ENCODE peak calls at places on chromosomes 2 and 18, in seven cellular contexts. D is HepG2, U is uterus, Y is body of pancreas, T is transverse colon, P is Peyer's patch, N is sigmoid colon. C is an unnamed sample.

GRCh38 chr2:220892018-220892634 is 680.0 kb downstream of the EPHA4 start:
- DNase-seq in D (no peak), P (no peak), T (no peak), Y (no peak), U (no peak), N (no peak), C (no peak)

GRCh38 chr2:63888490-63889402 is 47.0 kb downstream of the UGP2 start:
- DNase-seq in T (peak; percentile 32), D (peak; percentile 65), N (no peak), U (peak; percentile 22), Y (peak; percentile 67), P (peak; percentile 21), C (peak; percentile 12)

GRCh38 chr18:37453754-37454153 is 111.8 kb downstream of the CELF4 start:
- DNase-seq in P (no peak), N (no peak), D (no peak), U (peak; percentile 28), Y (no peak), T (no peak), C (no peak)

GRCh38 chr18:58223717-58224424 is 179.8 kb downstream of the NEDD4L start:
- DNase-seq in N (no peak), P (no peak), D (peak; percentile 81), T (peak; percentile 66), U (no peak), Y (peak; percentile 87), C (no peak)

GRCh38 chr2:63817382-63817781 is 24.3 kb upstream of the UGP2 start:
- DNase-seq in P (no peak), D (no peak), N (no peak), U (no peak), T (no peak), Y (no peak), C (no peak)

GRCh38 chr18:49597152-49597551 is 35.3 kb downstream of the LIPG start:
- DNase-seq in P (no peak), Y (peak; percentile 31), D (no peak), N (no peak), U (no peak), T (no peak), C (no peak)

GRCh38 chr2:1518501-1518821 is 105.2 kb downstream of the TPO start:
- DNase-seq in U (no peak), T (no peak), D (no peak), Y (no peak), N (no peak), P (no peak), C (no peak)

GRCh38 chr2:171143670-171144062 is 17.0 kb downstream of the TLK1 start:
- DNase-seq in P (no peak), T (no peak), N (no peak), U (no peak), D (no peak), Y (no peak), C (no peak)

GRCh38 chr2:59458862-59459261 is 1094.6 kb downstream of the BCL11A start:
- DNase-seq in T (no peak), U (no peak), P (no peak), N (no peak), D (no peak), Y (peak; percentile 65), C (no peak)

GRCh38 chr2:33788044-33788443 is 188.9 kb upstream of the FAM98A start:
- DNase-seq in T (no peak), U (no peak), P (no peak), D (no peak), N (no peak), Y (no peak), C (no peak)

GRCh38 chr2:227853204-227853629 is 18.2 kb upstream of the DAW1 start:
- DNase-seq in U (no peak), Y (no peak), P (no peak), T (no peak), D (no peak), N (no peak), C (no peak)

GRCh38 chr2:36653967-36654694 is 42.4 kb upstream of the VIT start:
- DNase-seq in Y (no peak), N (no peak), T (no peak), U (no peak), D (peak; percentile 70), P (no peak), C (no peak)

GRCh38 chr18:54140641-54141040 is 83.8 kb downstream of the MBD2 start:
- DNase-seq in T (no peak), D (no peak), Y (no peak), N (no peak), U (no peak), P (no peak), C (no peak)

GRCh38 chr2:72539145-72539552 is 286.7 kb downstream of the EXOC6B start:
- DNase-seq in P (no peak), D (peak; percentile 78), U (no peak), N (no peak), Y (no peak), T (no peak), C (peak; percentile 15)

GRCh38 chr18:70421471-70421870 is 132.6 kb downstream of the SOCS6 start:
- DNase-seq in T (no peak), U (no peak), Y (no peak), D (no peak), P (no peak), N (no peak), C (no peak)

GRCh38 chr2:230217424-230217823 is 2.4 kb downstream of the SP110 start:
- DNase-seq in P (peak; percentile 24), U (no peak), N (no peak), Y (no peak), D (no peak), T (no peak), C (no peak)

GRCh38 chr18:21257383-21257782 is 15.4 kb downstream of the GREB1L start:
- DNase-seq in N (no peak), P (no peak), Y (no peak), D (peak; percentile 16), U (no peak), T (no peak), C (no peak)

GRCh38 chr2:212709287-212709686 is 170.7 kb upstream of the ERBB4 start:
- DNase-seq in N (no peak), U (no peak), P (no peak), T (no peak), D (no peak), Y (no peak), C (no peak)

GRCh38 chr2:2112416-2113131 is 218.5 kb downstream of the MYT1L start:
- DNase-seq in P (no peak), N (no peak), D (no peak), U (no peak), Y (no peak), T (no peak), C (no peak)

DNA sequence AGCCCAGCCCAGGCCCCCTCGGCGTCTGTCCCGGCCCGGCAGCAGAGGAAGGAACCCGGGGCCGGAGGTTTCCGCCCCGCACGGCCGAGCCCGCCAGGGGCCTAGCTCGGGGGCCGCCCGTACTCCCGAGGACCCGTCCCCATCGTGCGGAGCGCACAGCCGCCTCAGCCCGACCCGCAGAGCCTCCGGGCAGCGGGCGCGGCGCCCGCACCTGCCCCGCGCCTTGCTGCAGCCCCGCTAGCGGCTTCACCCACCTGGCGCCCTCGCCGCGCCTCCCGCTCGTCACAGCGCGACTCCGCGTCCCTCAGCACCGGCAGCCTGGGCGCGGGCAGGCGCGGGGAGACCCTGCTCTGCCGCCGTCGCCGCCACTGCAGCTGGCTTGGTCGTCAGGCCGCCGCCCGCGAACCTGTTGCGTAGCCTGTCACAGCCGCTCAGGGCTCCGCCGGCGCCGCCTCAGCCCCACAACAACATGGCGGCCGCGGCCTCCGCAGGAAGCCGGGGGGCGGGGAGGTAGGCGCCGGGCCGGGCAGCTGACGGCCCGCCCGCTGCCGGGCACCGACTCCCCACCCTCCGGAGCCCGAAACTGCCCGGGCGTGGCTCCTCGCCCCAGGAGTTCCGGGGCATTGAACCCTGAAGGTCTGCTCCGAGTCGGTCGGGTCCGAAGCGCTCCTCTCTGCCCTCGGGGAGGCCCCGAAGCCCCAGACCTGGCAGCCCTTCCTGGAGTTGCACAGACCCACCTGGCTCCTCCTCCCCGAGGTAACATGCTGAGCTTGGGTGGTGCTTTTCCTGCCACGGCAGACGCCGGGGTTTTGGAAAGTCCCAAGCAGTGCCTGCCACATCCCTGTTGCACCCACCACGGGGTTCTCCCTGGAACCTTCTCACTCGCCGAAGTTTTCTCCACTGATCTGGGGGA is at the start of gene ITSN2:
- DNase-seq in U (peak; percentile 68), N (peak; percentile 88), Y (peak; percentile 85), D (peak; percentile 62), T (peak; percentile 87), P (peak; percentile 79), C (peak; percentile 78)
- TF ChIP-seq POLR2A in U (peak; percentile 60), N (no peak), Y (peak; percentile 81), D (peak; percentile 71), T (peak; percentile 74), P (peak; percentile 67), C (peak; percentile 72)

GRCh38 chr2:56754066-56754615 is 570.4 kb downstream of the CCDC85A start:
- DNase-seq in P (no peak), N (no peak), T (no peak), D (no peak), Y (peak; percentile 6), U (no peak), C (no peak)

GRCh38 chr2:56753182-56753581 is 569.4 kb downstream of the CCDC85A start:
- DNase-seq in T (no peak), D (no peak), Y (no peak), P (no peak), N (no peak), U (no peak), C (no peak)

GRCh38 chr2:56763683-56764082 is 579.9 kb downstream of the CCDC85A start:
- DNase-seq in P (no peak), T (no peak), U (no peak), D (no peak), Y (no peak), N (no peak), C (no peak)

GRCh38 chr2:56754627-56755026 is 570.8 kb downstream of the CCDC85A start:
- DNase-seq in T (no peak), N (no peak), P (no peak), U (no peak), D (no peak), Y (no peak), C (no peak)

GRCh38 chr2:56757884-56758545 is 574.2 kb downstream of the CCDC85A start:
- DNase-seq in D (no peak), T (no peak), P (no peak), U (no peak), N (no peak), Y (no peak), C (no peak)
- TF ChIP-seq POLR2A in D (no peak), T (no peak), P (no peak), U (no peak), N (no peak), Y (no peak), C (no peak)

DNA sequence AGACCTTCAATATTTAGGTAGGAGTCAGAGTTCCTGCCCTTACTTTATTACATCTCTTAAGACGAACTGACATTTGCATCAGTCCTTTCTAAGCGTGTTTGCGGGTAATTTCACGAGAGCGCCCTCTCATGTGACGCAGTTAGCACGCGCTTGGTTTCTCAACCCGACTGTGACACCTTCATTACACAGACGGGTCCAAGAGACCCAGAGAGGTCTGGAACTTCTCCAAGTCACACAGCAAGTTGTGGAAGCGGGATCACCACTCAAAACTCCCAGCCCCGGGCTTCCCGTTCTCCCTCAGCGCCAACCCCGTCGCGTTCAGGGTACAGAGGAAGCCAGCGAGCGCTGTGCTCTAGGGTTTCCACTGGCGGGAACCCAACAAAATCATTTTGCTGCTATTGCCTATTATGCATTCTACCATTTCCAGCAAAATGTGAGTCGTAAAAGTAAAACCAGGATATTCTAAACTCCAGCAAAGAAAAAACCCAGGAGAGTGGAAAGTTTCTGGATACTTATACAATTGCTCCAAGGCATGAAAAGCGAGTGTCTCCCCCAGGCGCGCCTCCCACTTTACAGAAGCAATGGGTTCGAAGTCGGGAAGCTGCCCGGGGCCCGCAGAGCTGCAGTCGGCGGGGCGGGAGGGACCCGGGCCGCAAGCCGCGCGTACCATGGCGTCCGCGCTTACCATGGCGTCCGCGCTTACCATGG is 583 bp downstream of the ENOSF1 start:
- DNase-seq in Y (peak; percentile 78), T (peak; percentile 82), P (peak; percentile 50), U (peak; percentile 75), N (peak; percentile 95), D (peak; percentile 60), C (peak; percentile 41)
- TF ChIP-seq POLR2A in Y (no peak), T (no peak), P (no peak), U (no peak), N (no peak), D (no peak), C (no peak)

GRCh38 chr18:12327510-12328178 is 19.6 kb downstream of the TUBB6 start:
- DNase-seq in T (peak; percentile 81), U (peak; percentile 47), Y (peak; percentile 88), P (peak; percentile 67), N (peak; percentile 84), D (peak; percentile 69), C (peak; percentile 84)
- TF ChIP-seq POLR2A in T (no peak), U (no peak), Y (no peak), P (no peak), N (no peak), D (no peak), C (no peak)